ENCODE peak calls at places on chromosomes 12 and 14, in ten cellular contexts. One of them, this sample, is unnamed.

GRCh38 chr12:26017484-26018211 is 59.2 kb downstream of the RASSF8 start:
- DNase-seq in AG10803: no peak
- DNase-seq in SK-N-SH: peak
- DNase-seq in PC-3: peak
- DNase-seq in body of pancreas: peak
- DNase-seq in dorsolateral prefrontal cortex: no peak
- DNase-seq in effector memory CD4-positive, alpha-beta T cell: no peak
- DNase-seq in CD8-positive, alpha-beta T cell: no peak
- DNase-seq in kidney: no peak
- DNase-seq in CD4-positive, alpha-beta memory T cell: no peak
- DNase-seq in this sample: no peak

GRCh38 chr12:114827460-114827859 is 143.5 kb upstream of the TBX3 start:
- DNase-seq in SK-N-SH: no peak
- DNase-seq in AG10803: no peak
- DNase-seq in body of pancreas: no peak
- DNase-seq in kidney: no peak
- DNase-seq in CD8-positive, alpha-beta T cell: no peak
- DNase-seq in PC-3: no peak
- DNase-seq in dorsolateral prefrontal cortex: no peak
- DNase-seq in CD4-positive, alpha-beta memory T cell: no peak
- DNase-seq in effector memory CD4-positive, alpha-beta T cell: no peak
- DNase-seq in this sample: no peak

GRCh38 chr12:96041181-96041580 is 5.8 kb upstream of the LTA4H start:
- DNase-seq in AG10803: no peak
- DNase-seq in kidney: no peak
- DNase-seq in dorsolateral prefrontal cortex: no peak
- DNase-seq in effector memory CD4-positive, alpha-beta T cell: no peak
- DNase-seq in PC-3: no peak
- DNase-seq in CD4-positive, alpha-beta memory T cell: no peak
- DNase-seq in SK-N-SH: no peak
- DNase-seq in body of pancreas: no peak
- DNase-seq in CD8-positive, alpha-beta T cell: no peak
- DNase-seq in this sample: no peak

GRCh38 chr14:96811265-96811664 is 14.1 kb downstream of the VRK1 start:
- DNase-seq in effector memory CD4-positive, alpha-beta T cell: no peak
- DNase-seq in CD8-positive, alpha-beta T cell: no peak
- DNase-seq in kidney: no peak
- DNase-seq in AG10803: peak
- DNase-seq in body of pancreas: no peak
- DNase-seq in PC-3: peak
- DNase-seq in SK-N-SH: no peak
- DNase-seq in dorsolateral prefrontal cortex: no peak
- DNase-seq in CD4-positive, alpha-beta memory T cell: no peak
- DNase-seq in this sample: peak

GRCh38 chr14:98761993-98762392 is 510.0 kb downstream of the BCL11B start:
- DNase-seq in SK-N-SH: no peak
- DNase-seq in kidney: no peak
- DNase-seq in CD4-positive, alpha-beta memory T cell: no peak
- DNase-seq in CD8-positive, alpha-beta T cell: no peak
- DNase-seq in effector memory CD4-positive, alpha-beta T cell: no peak
- DNase-seq in AG10803: no peak
- DNase-seq in body of pancreas: no peak
- DNase-seq in PC-3: no peak
- DNase-seq in dorsolateral prefrontal cortex: no peak
- DNase-seq in this sample: no peak

GRCh38 chr12:43912851-43913250 is 77.0 kb downstream of the TMEM117 start:
- DNase-seq in AG10803: peak
- DNase-seq in kidney: no peak
- DNase-seq in PC-3: no peak
- DNase-seq in CD8-positive, alpha-beta T cell: no peak
- DNase-seq in SK-N-SH: peak
- DNase-seq in effector memory CD4-positive, alpha-beta T cell: no peak
- DNase-seq in dorsolateral prefrontal cortex: no peak
- DNase-seq in CD4-positive, alpha-beta memory T cell: no peak
- DNase-seq in body of pancreas: no peak
- DNase-seq in this sample: peak

GRCh38 chr12:87086118-87086891 is 830.1 kb upstream of the MGAT4C start:
- DNase-seq in effector memory CD4-positive, alpha-beta T cell: no peak
- DNase-seq in dorsolateral prefrontal cortex: no peak
- DNase-seq in kidney: no peak
- DNase-seq in AG10803: no peak
- DNase-seq in body of pancreas: no peak
- DNase-seq in CD4-positive, alpha-beta memory T cell: no peak
- DNase-seq in SK-N-SH: no peak
- DNase-seq in CD8-positive, alpha-beta T cell: no peak
- DNase-seq in PC-3: peak
- DNase-seq in this sample: no peak

GRCh38 chr12:76024942-76025600 is 6.5 kb downstream of the PHLDA1 start:
- DNase-seq in kidney: no peak
- DNase-seq in CD4-positive, alpha-beta memory T cell: no peak
- DNase-seq in SK-N-SH: no peak
- DNase-seq in CD8-positive, alpha-beta T cell: no peak
- DNase-seq in effector memory CD4-positive, alpha-beta T cell: no peak
- DNase-seq in dorsolateral prefrontal cortex: no peak
- DNase-seq in AG10803: peak
- DNase-seq in PC-3: peak
- DNase-seq in body of pancreas: no peak
- DNase-seq in this sample: no peak

GRCh38 chr12:98896938-98897337 is 251.8 kb downstream of the APAF1 start:
- DNase-seq in kidney: no peak
- DNase-seq in effector memory CD4-positive, alpha-beta T cell: no peak
- DNase-seq in CD4-positive, alpha-beta memory T cell: no peak
- DNase-seq in CD8-positive, alpha-beta T cell: no peak
- DNase-seq in dorsolateral prefrontal cortex: no peak
- DNase-seq in PC-3: no peak
- DNase-seq in SK-N-SH: no peak
- DNase-seq in body of pancreas: no peak
- DNase-seq in AG10803: no peak
- DNase-seq in this sample: no peak

GRCh38 chr12:98893126-98893525 is 248.0 kb downstream of the APAF1 start:
- DNase-seq in effector memory CD4-positive, alpha-beta T cell: no peak
- DNase-seq in body of pancreas: peak
- DNase-seq in PC-3: no peak
- DNase-seq in SK-N-SH: peak
- DNase-seq in AG10803: no peak
- DNase-seq in dorsolateral prefrontal cortex: no peak
- DNase-seq in CD8-positive, alpha-beta T cell: no peak
- DNase-seq in kidney: no peak
- DNase-seq in CD4-positive, alpha-beta memory T cell: no peak
- DNase-seq in this sample: no peak

GRCh38 chr12:98893601-98894411 is 248.7 kb downstream of the APAF1 start:
- DNase-seq in SK-N-SH: peak
- DNase-seq in effector memory CD4-positive, alpha-beta T cell: no peak
- DNase-seq in CD8-positive, alpha-beta T cell: no peak
- DNase-seq in CD4-positive, alpha-beta memory T cell: no peak
- DNase-seq in body of pancreas: no peak
- DNase-seq in AG10803: no peak
- DNase-seq in dorsolateral prefrontal cortex: no peak
- DNase-seq in PC-3: no peak
- DNase-seq in kidney: no peak
- DNase-seq in this sample: no peak

GRCh38 chr12:98894412-98895085 is 249.5 kb downstream of the APAF1 start:
- DNase-seq in CD4-positive, alpha-beta memory T cell: no peak
- DNase-seq in kidney: no peak
- DNase-seq in body of pancreas: peak
- DNase-seq in dorsolateral prefrontal cortex: peak
- DNase-seq in effector memory CD4-positive, alpha-beta T cell: no peak
- DNase-seq in SK-N-SH: peak
- DNase-seq in AG10803: no peak
- DNase-seq in PC-3: no peak
- DNase-seq in CD8-positive, alpha-beta T cell: no peak
- DNase-seq in this sample: no peak

DNA sequence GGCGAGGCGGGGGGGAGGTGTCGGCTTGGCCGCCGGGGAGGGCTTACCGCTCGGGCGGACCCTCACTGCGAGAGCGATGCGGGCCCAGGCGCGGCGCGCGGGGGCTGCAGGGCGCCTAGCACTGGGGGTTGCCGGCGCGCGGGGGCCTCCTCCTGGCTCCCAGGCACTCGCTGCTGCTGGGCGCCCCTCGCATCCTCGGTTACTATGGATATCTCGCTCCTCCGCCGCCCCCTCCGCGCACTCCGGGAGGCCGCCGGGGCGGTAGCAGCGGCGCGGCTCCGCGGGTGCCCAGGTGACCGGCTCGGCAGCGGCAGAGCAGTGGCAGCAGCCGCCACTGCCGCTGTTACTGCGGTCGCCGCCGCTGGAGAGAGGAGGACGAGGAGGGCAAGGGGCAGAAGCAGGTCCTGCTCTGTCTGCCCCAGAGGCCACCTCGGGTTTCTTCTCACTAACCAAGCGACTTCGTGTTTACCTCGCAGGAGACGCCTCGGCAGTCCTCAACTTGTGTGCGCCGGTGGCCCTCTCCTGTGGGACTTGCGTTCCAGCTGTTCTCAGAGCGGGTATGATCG is 250.1 kb downstream of the APAF1 start:
- DNase-seq in kidney: peak
- DNase-seq in CD4-positive, alpha-beta memory T cell: no peak
- DNase-seq in dorsolateral prefrontal cortex: peak
- DNase-seq in PC-3: no peak
- DNase-seq in effector memory CD4-positive, alpha-beta T cell: no peak
- DNase-seq in SK-N-SH: peak
- DNase-seq in AG10803: no peak
- DNase-seq in CD8-positive, alpha-beta T cell: no peak
- DNase-seq in body of pancreas: peak
- DNase-seq in this sample: no peak
- H3K4me3 ChIP-seq in kidney: no peak
- H3K4me3 ChIP-seq in CD4-positive, alpha-beta memory T cell: no peak
- H3K4me3 ChIP-seq in dorsolateral prefrontal cortex: peak
- H3K4me3 ChIP-seq in PC-3: no peak
- H3K4me3 ChIP-seq in effector memory CD4-positive, alpha-beta T cell: no peak
- H3K4me3 ChIP-seq in SK-N-SH: no peak
- H3K4me3 ChIP-seq in AG10803: no peak
- H3K4me3 ChIP-seq in CD8-positive, alpha-beta T cell: no peak
- H3K4me3 ChIP-seq in body of pancreas: peak
- H3K4me3 ChIP-seq in this sample: no peak

DNA sequence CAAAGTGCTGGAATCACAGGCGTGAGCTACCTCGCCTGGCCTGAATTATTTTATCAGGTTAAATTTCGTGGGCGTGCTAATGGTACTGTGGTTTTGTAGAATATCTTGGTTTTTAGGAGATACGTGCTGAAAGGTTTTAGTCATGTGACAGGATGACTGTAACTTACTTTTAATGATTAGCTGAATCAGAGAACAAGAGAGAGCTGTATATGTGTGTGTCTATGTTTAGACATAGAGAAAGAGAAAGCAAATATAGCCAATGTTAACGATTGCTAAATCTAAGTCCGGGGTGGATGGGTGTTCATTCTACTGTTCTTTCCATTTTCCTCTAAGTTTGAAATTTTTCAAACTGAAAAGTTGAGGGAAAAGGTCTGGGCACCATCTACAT is 9.2 kb upstream of the PNMA1 start:
- DNase-seq in SK-N-SH: no peak
- DNase-seq in CD4-positive, alpha-beta memory T cell: no peak
- DNase-seq in kidney: no peak
- DNase-seq in AG10803: peak
- DNase-seq in effector memory CD4-positive, alpha-beta T cell: no peak
- DNase-seq in dorsolateral prefrontal cortex: no peak
- DNase-seq in CD8-positive, alpha-beta T cell: no peak
- DNase-seq in body of pancreas: no peak
- DNase-seq in PC-3: peak
- DNase-seq in this sample: no peak
- H3K4me3 ChIP-seq in SK-N-SH: no peak
- H3K4me3 ChIP-seq in CD4-positive, alpha-beta memory T cell: no peak
- H3K4me3 ChIP-seq in kidney: no peak
- H3K4me3 ChIP-seq in AG10803: peak
- H3K4me3 ChIP-seq in effector memory CD4-positive, alpha-beta T cell: no peak
- H3K4me3 ChIP-seq in dorsolateral prefrontal cortex: no peak
- H3K4me3 ChIP-seq in CD8-positive, alpha-beta T cell: no peak
- H3K4me3 ChIP-seq in body of pancreas: no peak
- H3K4me3 ChIP-seq in PC-3: peak
- H3K4me3 ChIP-seq in this sample: no peak

GRCh38 chr12:8698132-8698829 is 490 bp downstream of the RIMKLB start:
- DNase-seq in body of pancreas: peak
- DNase-seq in effector memory CD4-positive, alpha-beta T cell: peak
- DNase-seq in PC-3: no peak
- DNase-seq in SK-N-SH: peak
- DNase-seq in AG10803: peak
- DNase-seq in CD4-positive, alpha-beta memory T cell: peak
- DNase-seq in kidney: peak
- DNase-seq in dorsolateral prefrontal cortex: peak
- DNase-seq in CD8-positive, alpha-beta T cell: peak
- DNase-seq in this sample: no peak

GRCh38 chr12:8697476-8698131 is at the start of gene RIMKLB:
- DNase-seq in effector memory CD4-positive, alpha-beta T cell: peak
- DNase-seq in CD4-positive, alpha-beta memory T cell: peak
- DNase-seq in kidney: peak
- DNase-seq in SK-N-SH: peak
- DNase-seq in dorsolateral prefrontal cortex: peak
- DNase-seq in PC-3: peak
- DNase-seq in body of pancreas: peak
- DNase-seq in AG10803: peak
- DNase-seq in CD8-positive, alpha-beta T cell: peak
- DNase-seq in this sample: no peak

GRCh38 chr12:8702159-8702558 is 4.4 kb downstream of the RIMKLB start:
- DNase-seq in CD8-positive, alpha-beta T cell: no peak
- DNase-seq in body of pancreas: no peak
- DNase-seq in SK-N-SH: no peak
- DNase-seq in dorsolateral prefrontal cortex: no peak
- DNase-seq in CD4-positive, alpha-beta memory T cell: no peak
- DNase-seq in PC-3: no peak
- DNase-seq in AG10803: no peak
- DNase-seq in kidney: no peak
- DNase-seq in effector memory CD4-positive, alpha-beta T cell: no peak
- DNase-seq in this sample: no peak

GRCh38 chr12:8698830-8699330 is 1.1 kb downstream of the RIMKLB start:
- DNase-seq in AG10803: peak
- DNase-seq in kidney: no peak
- DNase-seq in body of pancreas: no peak
- DNase-seq in CD4-positive, alpha-beta memory T cell: no peak
- DNase-seq in dorsolateral prefrontal cortex: no peak
- DNase-seq in PC-3: no peak
- DNase-seq in CD8-positive, alpha-beta T cell: no peak
- DNase-seq in SK-N-SH: no peak
- DNase-seq in effector memory CD4-positive, alpha-beta T cell: no peak
- DNase-seq in this sample: no peak

DNA sequence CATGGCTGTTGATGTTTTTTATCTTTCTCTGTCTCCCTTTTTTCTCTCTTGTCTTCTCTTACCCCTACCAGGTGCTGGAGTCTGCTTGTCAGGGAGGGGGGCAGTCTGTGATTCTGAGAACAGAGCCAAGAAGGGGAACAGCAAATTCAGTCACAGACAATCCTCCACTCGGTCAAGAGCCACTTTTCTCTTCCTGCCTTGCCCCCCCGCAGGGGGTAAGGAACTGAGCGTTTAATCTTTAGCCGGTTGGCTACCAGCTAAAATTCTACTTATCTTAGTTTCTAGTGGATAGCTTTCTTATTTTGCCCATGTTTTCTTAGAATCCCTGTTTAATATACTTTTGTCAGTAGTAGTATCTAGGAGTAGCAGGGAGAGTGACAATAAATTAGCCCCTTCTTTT is 1.9 kb downstream of the RIMKLB start:
- DNase-seq in AG10803: no peak
- DNase-seq in PC-3: no peak
- DNase-seq in dorsolateral prefrontal cortex: no peak
- DNase-seq in body of pancreas: no peak
- DNase-seq in kidney: no peak
- DNase-seq in effector memory CD4-positive, alpha-beta T cell: no peak
- DNase-seq in SK-N-SH: no peak
- DNase-seq in CD4-positive, alpha-beta memory T cell: no peak
- DNase-seq in CD8-positive, alpha-beta T cell: no peak
- DNase-seq in this sample: no peak
- H3K4me3 ChIP-seq in AG10803: no peak
- H3K4me3 ChIP-seq in PC-3: no peak
- H3K4me3 ChIP-seq in dorsolateral prefrontal cortex: peak
- H3K4me3 ChIP-seq in body of pancreas: no peak
- H3K4me3 ChIP-seq in kidney: no peak
- H3K4me3 ChIP-seq in effector memory CD4-positive, alpha-beta T cell: no peak
- H3K4me3 ChIP-seq in SK-N-SH: no peak
- H3K4me3 ChIP-seq in CD4-positive, alpha-beta memory T cell: no peak
- H3K4me3 ChIP-seq in CD8-positive, alpha-beta T cell: no peak
- H3K4me3 ChIP-seq in this sample: no peak

GRCh38 chr12:64998327-64999156 is 122.6 kb downstream of the WIF1 start:
- DNase-seq in kidney: no peak
- DNase-seq in effector memory CD4-positive, alpha-beta T cell: no peak
- DNase-seq in CD4-positive, alpha-beta memory T cell: no peak
- DNase-seq in CD8-positive, alpha-beta T cell: no peak
- DNase-seq in PC-3: peak
- DNase-seq in dorsolateral prefrontal cortex: no peak
- DNase-seq in body of pancreas: peak
- DNase-seq in SK-N-SH: no peak
- DNase-seq in AG10803: peak
- DNase-seq in this sample: no peak

GRCh38 chr12:64999157-64999425 is 122.0 kb downstream of the WIF1 start:
- DNase-seq in kidney: no peak
- DNase-seq in PC-3: no peak
- DNase-seq in SK-N-SH: no peak
- DNase-seq in AG10803: no peak
- DNase-seq in CD8-positive, alpha-beta T cell: no peak
- DNase-seq in body of pancreas: no peak
- DNase-seq in CD4-positive, alpha-beta memory T cell: no peak
- DNase-seq in effector memory CD4-positive, alpha-beta T cell: no peak
- DNase-seq in dorsolateral prefrontal cortex: no peak
- DNase-seq in this sample: no peak

GRCh38 chr12:64995831-64996230 is 125.3 kb downstream of the WIF1 start:
- DNase-seq in SK-N-SH: no peak
- DNase-seq in CD8-positive, alpha-beta T cell: no peak
- DNase-seq in AG10803: no peak
- DNase-seq in kidney: no peak
- DNase-seq in CD4-positive, alpha-beta memory T cell: no peak
- DNase-seq in effector memory CD4-positive, alpha-beta T cell: no peak
- DNase-seq in body of pancreas: no peak
- DNase-seq in dorsolateral prefrontal cortex: no peak
- DNase-seq in PC-3: peak
- DNase-seq in this sample: no peak

GRCh38 chr12:64992641-64993040 is 128.5 kb downstream of the WIF1 start:
- DNase-seq in CD8-positive, alpha-beta T cell: no peak
- DNase-seq in PC-3: no peak
- DNase-seq in dorsolateral prefrontal cortex: no peak
- DNase-seq in effector memory CD4-positive, alpha-beta T cell: no peak
- DNase-seq in SK-N-SH: no peak
- DNase-seq in body of pancreas: no peak
- DNase-seq in AG10803: no peak
- DNase-seq in kidney: no peak
- DNase-seq in CD4-positive, alpha-beta memory T cell: no peak
- DNase-seq in this sample: no peak

GRCh38 chr12:64997858-64998257 is 123.2 kb downstream of the WIF1 start:
- DNase-seq in kidney: no peak
- DNase-seq in AG10803: no peak
- DNase-seq in body of pancreas: no peak
- DNase-seq in PC-3: no peak
- DNase-seq in dorsolateral prefrontal cortex: no peak
- DNase-seq in SK-N-SH: no peak
- DNase-seq in CD8-positive, alpha-beta T cell: no peak
- DNase-seq in effector memory CD4-positive, alpha-beta T cell: no peak
- DNase-seq in CD4-positive, alpha-beta memory T cell: no peak
- DNase-seq in this sample: no peak
- H3K4me3 ChIP-seq in kidney: no peak
- H3K4me3 ChIP-seq in AG10803: no peak
- H3K4me3 ChIP-seq in body of pancreas: no peak
- H3K4me3 ChIP-seq in PC-3: no peak
- H3K4me3 ChIP-seq in dorsolateral prefrontal cortex: no peak
- H3K4me3 ChIP-seq in SK-N-SH: no peak
- H3K4me3 ChIP-seq in CD8-positive, alpha-beta T cell: no peak
- H3K4me3 ChIP-seq in effector memory CD4-positive, alpha-beta T cell: no peak
- H3K4me3 ChIP-seq in CD4-positive, alpha-beta memory T cell: no peak
- H3K4me3 ChIP-seq in this sample: no peak

This sample was measured in BJ.